ENCODE peak calls at places on chromosome 9, in eight cellular contexts. S is central memory CD8-positive, alpha-beta T cell; E is mesendoderm; X is heart left ventricle; O is NB4; R is SW 1271; C is amniotic stem cell; F is NCI-H2081. P is an unnamed sample.
A peak's percentile ranks its signal among the peaks of the same experiment; 100 is the strongest.

GRCh38 chr9:133717113-133718031 is 20.8 kb downstream of the SARDH start:
- DNase-seq in S (no peak), E (no peak), X (peak; percentile 57), O (no peak), R (no peak), C (no peak), F (no peak), P (peak; percentile 15)

GRCh38 chr9:118209343-118209742 is 505.1 kb downstream of the TLR4 start:
- DNase-seq in S (no peak), E (no peak), X (no peak), O (no peak), R (no peak), C (no peak), F (peak; percentile 66), P (no peak)

GRCh38 chr9:127104465-127105311 is 17.7 kb downstream of the ANGPTL2 start:
- DNase-seq in S (no peak), E (peak; percentile 29), X (no peak), O (no peak), R (no peak), C (no peak), F (no peak), P (no peak)

GRCh38 chr9:135247174-135247930 is 159.9 kb downstream of the OLFM1 start:
- DNase-seq in S (no peak), E (no peak), X (peak; percentile 57), O (no peak), R (no peak), C (no peak), F (no peak), P (no peak)

GRCh38 chr9:18520395-18520794 is 46.4 kb downstream of the ADAMTSL1 start:
- DNase-seq in S (no peak), E (no peak), X (no peak), O (no peak), R (no peak), C (no peak), F (peak; percentile 2), P (no peak)

GRCh38 chr9:129333961-129334743 is 156.1 kb upstream of the IER5L start:
- DNase-seq in S (no peak), E (peak; percentile 100), X (peak; percentile 94), O (peak; percentile 97), R (peak; percentile 86), C (peak; percentile 74), F (peak; percentile 40), P (peak; percentile 88)

GRCh38 chr9:119095072-119095471 is 274.2 kb downstream of the BRINP1 start:
- DNase-seq in S (no peak), E (no peak), X (no peak), O (no peak), R (no peak), C (no peak), F (no peak), P (no peak)

GRCh38 chr9:97640290-97640689 is 6.7 kb downstream of the NCBP1 start:
- DNase-seq in S (no peak), E (no peak), X (no peak), O (no peak), R (no peak), C (no peak), F (peak; percentile 48), P (no peak)

GRCh38 chr9:132187006-132187760 is 25.3 kb downstream of the NTNG2 start:
- DNase-seq in S (no peak), E (peak; percentile 47), X (no peak), O (peak; percentile 46), R (no peak), C (no peak), F (no peak), P (no peak)

GRCh38 chr9:83509372-83509771 is 28.8 kb downstream of the FRMD3 start:
- DNase-seq in S (no peak), E (peak; percentile 43), X (no peak), O (no peak), R (no peak), C (peak; percentile 10), F (no peak), P (peak; percentile 31)

GRCh38 chr9:14153310-14153720 is 160.6 kb downstream of the NFIB start:
- DNase-seq in S (no peak), E (peak; percentile 60), X (no peak), O (no peak), R (no peak), C (no peak), F (no peak), P (no peak)

GRCh38 chr9:133564451-133564850 is 29.9 kb downstream of the ADAMTSL2 start:
- DNase-seq in S (no peak), E (no peak), X (no peak), O (no peak), R (no peak), C (no peak), F (no peak), P (no peak)

GRCh38 chr9:132404228-132404881 is 2.3 kb downstream of the TTF1 start:
- DNase-seq in S (no peak), E (no peak), X (no peak), O (peak; percentile 40), R (no peak), C (no peak), F (no peak), P (no peak)

GRCh38 chr9:85202596-85202995 is 533.1 kb downstream of the NTRK2 start:
- DNase-seq in S (no peak), E (peak; percentile 75), X (no peak), O (no peak), R (no peak), C (no peak), F (no peak), P (no peak)

P was measured in heart right ventricle.